ENCODE peak calls at places on chromosomes 11 and 22, in nine cellular contexts. N, B, G, H, L, D, C, V and Q are unnamed samples.

GRCh38 chr11:117663826-117664225 is 133.2 kb downstream of the DSCAML1 start:
- DNase-seq in N (no peak), B (no peak), G (no peak), H (no peak), L (no peak), D (no peak), C (no peak), V (no peak), Q (no peak)

GRCh38 chr22:46377566-46378498 is 42.3 kb downstream of the TRMU start:
- DNase-seq in N (no peak), B (peak), G (no peak), H (no peak), L (no peak), D (no peak), C (peak), V (no peak), Q (no peak)

GRCh38 chr11:19938051-19938856 is 222.0 kb downstream of the DBX1 start:
- DNase-seq in N (peak), B (peak), G (peak), H (no peak), L (no peak), D (peak), C (peak), V (no peak), Q (no peak)

GRCh38 chr11:12086271-12087074 is 23.9 kb upstream of the MICAL2 start:
- DNase-seq in N (peak), B (peak), G (peak), H (no peak), L (no peak), D (no peak), C (no peak), V (peak), Q (no peak)

GRCh38 chr11:9953994-9954626 is 290.2 kb downstream of the SWAP70 start:
- DNase-seq in N (no peak), B (no peak), G (peak), H (no peak), L (no peak), D (no peak), C (no peak), V (no peak), Q (no peak)

GRCh38 chr11:128055576-128056217 is 531.7 kb downstream of the ETS1 start:
- DNase-seq in N (no peak), B (no peak), G (no peak), H (no peak), L (no peak), D (no peak), C (no peak), V (no peak), Q (no peak)

GRCh38 chr22:46220921-46221320 is 29.2 kb downstream of the CDPF1 start:
- DNase-seq in N (no peak), B (no peak), G (no peak), H (no peak), L (no peak), D (no peak), C (no peak), V (no peak), Q (no peak)

GRCh38 chr22:47285981-47286380 is 523.5 kb downstream of the TBC1D22A start:
- DNase-seq in N (no peak), B (no peak), G (no peak), H (no peak), L (no peak), D (no peak), C (no peak), V (no peak), Q (no peak)

GRCh38 chr22:27727673-27728451 is 73.7 kb downstream of the MN1 start:
- DNase-seq in N (no peak), B (no peak), G (no peak), H (no peak), L (no peak), D (no peak), C (no peak), V (no peak), Q (no peak)